ENCODE peak calls at places on chromosomes 11 and 22, in six cellular contexts. C, D, R, T, Y and M are unnamed samples.

GRCh38 chr22:43814264-43814663 is 2.2 kb upstream of the EFCAB6 start:
- DNase-seq in C (no peak), D (no peak), R (no peak), T (no peak), Y (no peak), M (no peak)

GRCh38 chr22:30411780-30412179 is 13.8 kb upstream of the MTFP1 start:
- DNase-seq in C (no peak), D (no peak), R (no peak), T (no peak), Y (no peak), M (no peak)

GRCh38 chr22:22032906-22033802 is 50.6 kb upstream of the TOP3B start:
- DNase-seq in C (no peak), D (no peak), R (no peak), T (no peak), Y (no peak), M (no peak)

GRCh38 chr11:66011239-66011784 is 496 bp upstream of the CST6 start:
- DNase-seq in C (no peak), D (peak), R (no peak), T (peak), Y (no peak), M (no peak)

GRCh38 chr11:120209750-120210650 is 832 bp upstream of the OAF start:
- DNase-seq in C (no peak), D (no peak), R (no peak), T (no peak), Y (peak), M (no peak)

GRCh38 chr11:73478737-73479347 is 102.6 kb downstream of the RELT start:
- DNase-seq in C (peak), D (peak), R (no peak), T (peak), Y (no peak), M (peak)

GRCh38 chr22:49971232-49972162 is 10.9 kb downstream of the PIM3 start:
- DNase-seq in C (no peak), D (peak), R (no peak), T (peak), Y (peak), M (no peak)

GRCh38 chr11:63686912-63687311 is 5.6 kb downstream of the RTN3 start:
- DNase-seq in C (no peak), D (no peak), R (no peak), T (no peak), Y (no peak), M (no peak)

GRCh38 chr11:76629133-76629852 is 41.3 kb downstream of the LRRC32 start:
- DNase-seq in C (no peak), D (no peak), R (no peak), T (no peak), Y (peak), M (no peak)

GRCh38 chr11:96054870-96055705 is 131.2 kb upstream of the MTMR2 start:
- DNase-seq in C (peak), D (no peak), R (peak), T (peak), Y (no peak), M (peak)

GRCh38 chr22:22576244-22576988 is 17.4 kb upstream of the PRAME start:
- DNase-seq in C (peak), D (peak), R (peak), T (peak), Y (peak), M (no peak)

GRCh38 chr22:24827305-24827704 is 21.3 kb downstream of the SGSM1 start:
- DNase-seq in C (peak), D (no peak), R (peak), T (no peak), Y (no peak), M (peak)